ENCODE peak calls at places on chromosomes 7 and 10, in seven cellular contexts. One of them, this sample, is unnamed.

GRCh38 chr7:953547-954327 is 743 bp downstream of the ADAP1 start:
- DNase-seq in CD8-positive, alpha-beta memory T cell: no peak
- DNase-seq in coronary artery: no peak
- DNase-seq in ELF-1: no peak
- DNase-seq in HEK293T: no peak
- DNase-seq in GM23248: peak
- DNase-seq in stimulated activated CD4-positive, alpha-beta T cell treated with anti-CD3 and anti-CD28 coated beads, Interleukin-2, amount 100 ng/mL, for 24 hours: no peak
- DNase-seq in this sample: peak

GRCh38 chr7:16982640-16983103 is 100.9 kb upstream of the AGR3 start:
- DNase-seq in GM23248: peak
- DNase-seq in coronary artery: no peak
- DNase-seq in stimulated activated CD4-positive, alpha-beta T cell treated with anti-CD3 and anti-CD28 coated beads, Interleukin-2, amount 100 ng/mL, for 24 hours: no peak
- DNase-seq in HEK293T: peak
- DNase-seq in ELF-1: peak
- DNase-seq in CD8-positive, alpha-beta memory T cell: no peak
- DNase-seq in this sample: peak

GRCh38 chr10:125127110-125127509 is 33.3 kb downstream of the CTBP2 start:
- DNase-seq in GM23248: no peak
- DNase-seq in CD8-positive, alpha-beta memory T cell: no peak
- DNase-seq in HEK293T: no peak
- DNase-seq in coronary artery: no peak
- DNase-seq in stimulated activated CD4-positive, alpha-beta T cell treated with anti-CD3 and anti-CD28 coated beads, Interleukin-2, amount 100 ng/mL, for 24 hours: no peak
- DNase-seq in ELF-1: no peak
- DNase-seq in this sample: no peak

GRCh38 chr10:7971949-7972348 is 82.5 kb upstream of the GATA3 start:
- DNase-seq in GM23248: no peak
- DNase-seq in CD8-positive, alpha-beta memory T cell: no peak
- DNase-seq in ELF-1: no peak
- DNase-seq in HEK293T: no peak
- DNase-seq in stimulated activated CD4-positive, alpha-beta T cell treated with anti-CD3 and anti-CD28 coated beads, Interleukin-2, amount 100 ng/mL, for 24 hours: no peak
- DNase-seq in coronary artery: no peak
- DNase-seq in this sample: no peak

GRCh38 chr10:118374404-118374803 is 32.3 kb upstream of the FAM204A start:
- DNase-seq in stimulated activated CD4-positive, alpha-beta T cell treated with anti-CD3 and anti-CD28 coated beads, Interleukin-2, amount 100 ng/mL, for 24 hours: no peak
- DNase-seq in coronary artery: no peak
- DNase-seq in ELF-1: no peak
- DNase-seq in GM23248: peak
- DNase-seq in CD8-positive, alpha-beta memory T cell: no peak
- DNase-seq in HEK293T: no peak
- DNase-seq in this sample: no peak

GRCh38 chr7:54349259-54349658 is 192.9 kb upstream of the VSTM2A start:
- DNase-seq in ELF-1: no peak
- DNase-seq in stimulated activated CD4-positive, alpha-beta T cell treated with anti-CD3 and anti-CD28 coated beads, Interleukin-2, amount 100 ng/mL, for 24 hours: no peak
- DNase-seq in coronary artery: no peak
- DNase-seq in HEK293T: no peak
- DNase-seq in CD8-positive, alpha-beta memory T cell: no peak
- DNase-seq in GM23248: no peak
- DNase-seq in this sample: no peak

GRCh38 chr7:149196705-149197171 is 1.4 kb downstream of the ZNF282 start:
- DNase-seq in CD8-positive, alpha-beta memory T cell: no peak
- DNase-seq in stimulated activated CD4-positive, alpha-beta T cell treated with anti-CD3 and anti-CD28 coated beads, Interleukin-2, amount 100 ng/mL, for 24 hours: peak
- DNase-seq in ELF-1: peak
- DNase-seq in GM23248: peak
- DNase-seq in coronary artery: no peak
- DNase-seq in HEK293T: peak
- DNase-seq in this sample: no peak

GRCh38 chr7:30950197-30950596 is 13.6 kb upstream of the GHRHR start:
- DNase-seq in HEK293T: no peak
- DNase-seq in coronary artery: no peak
- DNase-seq in GM23248: no peak
- DNase-seq in ELF-1: no peak
- DNase-seq in stimulated activated CD4-positive, alpha-beta T cell treated with anti-CD3 and anti-CD28 coated beads, Interleukin-2, amount 100 ng/mL, for 24 hours: no peak
- DNase-seq in CD8-positive, alpha-beta memory T cell: no peak
- DNase-seq in this sample: no peak

GRCh38 chr7:131235489-131236317 is 92.0 kb upstream of the MKLN1 start:
- DNase-seq in HEK293T: no peak
- DNase-seq in CD8-positive, alpha-beta memory T cell: peak
- DNase-seq in GM23248: peak
- DNase-seq in ELF-1: no peak
- DNase-seq in coronary artery: no peak
- DNase-seq in stimulated activated CD4-positive, alpha-beta T cell treated with anti-CD3 and anti-CD28 coated beads, Interleukin-2, amount 100 ng/mL, for 24 hours: peak
- DNase-seq in this sample: peak

GRCh38 chr10:93352638-93353383 is 129.3 kb downstream of the MYOF start:
- DNase-seq in stimulated activated CD4-positive, alpha-beta T cell treated with anti-CD3 and anti-CD28 coated beads, Interleukin-2, amount 100 ng/mL, for 24 hours: no peak
- DNase-seq in ELF-1: peak
- DNase-seq in CD8-positive, alpha-beta memory T cell: no peak
- DNase-seq in HEK293T: peak
- DNase-seq in coronary artery: no peak
- DNase-seq in GM23248: peak
- DNase-seq in this sample: peak

GRCh38 chr10:78902815-78903214 is 166.0 kb upstream of the ZMIZ1 start:
- DNase-seq in ELF-1: no peak
- DNase-seq in CD8-positive, alpha-beta memory T cell: no peak
- DNase-seq in stimulated activated CD4-positive, alpha-beta T cell treated with anti-CD3 and anti-CD28 coated beads, Interleukin-2, amount 100 ng/mL, for 24 hours: peak
- DNase-seq in GM23248: no peak
- DNase-seq in HEK293T: no peak
- DNase-seq in coronary artery: peak
- DNase-seq in this sample: no peak

GRCh38 chr10:62244785-62245595 is 23.7 kb downstream of the RTKN2 start:
- DNase-seq in ELF-1: no peak
- DNase-seq in stimulated activated CD4-positive, alpha-beta T cell treated with anti-CD3 and anti-CD28 coated beads, Interleukin-2, amount 100 ng/mL, for 24 hours: peak
- DNase-seq in GM23248: peak
- DNase-seq in coronary artery: no peak
- DNase-seq in HEK293T: peak
- DNase-seq in CD8-positive, alpha-beta memory T cell: no peak
- DNase-seq in this sample: peak

GRCh38 chr7:87709258-87709657 is 81.1 kb downstream of the RUNDC3B start:
- DNase-seq in ELF-1: no peak
- DNase-seq in stimulated activated CD4-positive, alpha-beta T cell treated with anti-CD3 and anti-CD28 coated beads, Interleukin-2, amount 100 ng/mL, for 24 hours: no peak
- DNase-seq in HEK293T: no peak
- DNase-seq in coronary artery: no peak
- DNase-seq in CD8-positive, alpha-beta memory T cell: no peak
- DNase-seq in GM23248: no peak
- DNase-seq in this sample: peak

GRCh38 chr7:138205614-138206150 is 129.4 kb downstream of the AKR1D1 start:
- DNase-seq in coronary artery: no peak
- DNase-seq in CD8-positive, alpha-beta memory T cell: no peak
- DNase-seq in ELF-1: no peak
- DNase-seq in GM23248: no peak
- DNase-seq in stimulated activated CD4-positive, alpha-beta T cell treated with anti-CD3 and anti-CD28 coated beads, Interleukin-2, amount 100 ng/mL, for 24 hours: no peak
- DNase-seq in HEK293T: no peak
- DNase-seq in this sample: peak

GRCh38 chr7:142385528-142386340 is 127.9 kb upstream of the PRSS58 start:
- DNase-seq in CD8-positive, alpha-beta memory T cell: no peak
- DNase-seq in stimulated activated CD4-positive, alpha-beta T cell treated with anti-CD3 and anti-CD28 coated beads, Interleukin-2, amount 100 ng/mL, for 24 hours: peak
- DNase-seq in GM23248: peak
- DNase-seq in ELF-1: peak
- DNase-seq in coronary artery: no peak
- DNase-seq in HEK293T: peak
- DNase-seq in this sample: peak

GRCh38 chr7:123185756-123186155 is 14.0 kb downstream of the SLC13A1 start:
- DNase-seq in stimulated activated CD4-positive, alpha-beta T cell treated with anti-CD3 and anti-CD28 coated beads, Interleukin-2, amount 100 ng/mL, for 24 hours: no peak
- DNase-seq in ELF-1: no peak
- DNase-seq in GM23248: no peak
- DNase-seq in HEK293T: no peak
- DNase-seq in CD8-positive, alpha-beta memory T cell: no peak
- DNase-seq in coronary artery: no peak
- DNase-seq in this sample: no peak

GRCh38 chr7:135692055-135692454 is 29.7 kb downstream of the STMP1 start:
- DNase-seq in stimulated activated CD4-positive, alpha-beta T cell treated with anti-CD3 and anti-CD28 coated beads, Interleukin-2, amount 100 ng/mL, for 24 hours: no peak
- DNase-seq in CD8-positive, alpha-beta memory T cell: no peak
- DNase-seq in coronary artery: no peak
- DNase-seq in ELF-1: no peak
- DNase-seq in GM23248: peak
- DNase-seq in HEK293T: no peak
- DNase-seq in this sample: no peak

GRCh38 chr7:143256325-143256724 is 6.9 kb upstream of the GSTK1 start:
- DNase-seq in GM23248: no peak
- DNase-seq in CD8-positive, alpha-beta memory T cell: no peak
- DNase-seq in HEK293T: no peak
- DNase-seq in coronary artery: no peak
- DNase-seq in stimulated activated CD4-positive, alpha-beta T cell treated with anti-CD3 and anti-CD28 coated beads, Interleukin-2, amount 100 ng/mL, for 24 hours: no peak
- DNase-seq in ELF-1: no peak
- DNase-seq in this sample: peak

This sample was measured in iPS-NIHi11.